ENCODE peak calls at places on chromosomes 5 and 9, in five cellular contexts. T, E, D, Z and O are unnamed samples.

GRCh38 chr5:14665110-14665822 is 748 bp downstream of the OTULIN start:
- DNase-seq in E (peak), Z (peak), T (no peak), D (no peak), O (no peak)

GRCh38 chr9:116452634-116453033 is 234.5 kb upstream of the TRIM32 start:
- DNase-seq in Z (no peak), E (no peak), T (no peak), D (no peak), O (no peak)

GRCh38 chr5:36982146-36982545 is 105.6 kb downstream of the NIPBL start:
- DNase-seq in D (no peak), T (no peak), Z (no peak), E (no peak), O (no peak)

GRCh38 chr5:115545065-115545882 is 699 bp upstream of the FEM1C start:
- DNase-seq in D (no peak), E (no peak), T (no peak), Z (no peak), O (no peak)

GRCh38 chr5:155616779-155617392 is 603.3 kb downstream of the KIF4B start:
- DNase-seq in D (peak), Z (peak), T (peak), E (peak), O (peak)

GRCh38 chr5:91225848-91226686 is 157.1 kb downstream of the ARRDC3 start:
- DNase-seq in Z (peak), E (peak), D (peak), T (peak), O (no peak)

GRCh38 chr5:3362606-3362910 is 233.1 kb upstream of the IRX1 start:
- DNase-seq in Z (no peak), E (no peak), T (no peak), D (no peak), O (no peak)

GRCh38 chr5:117954341-117954740 is 1034.0 kb downstream of the DTWD2 start:
- DNase-seq in E (no peak), Z (no peak), D (no peak), T (no peak), O (no peak)

GRCh38 chr5:443239-444151 is 519 bp downstream of the EXOC3 start:
- DNase-seq in Z (peak), D (no peak), E (no peak), T (no peak), O (peak)
- TF ChIP-seq POLR2A in Z (no peak), D (no peak), E (no peak), T (no peak), O (no peak)

GRCh38 chr5:157187046-157187754 is 6.6 kb downstream of the ITK start:
- DNase-seq in D (no peak), T (no peak), Z (no peak), E (no peak), O (no peak)

GRCh38 chr5:157180374-157181264 is at the start of gene ITK:
- DNase-seq in E (no peak), D (no peak), Z (no peak), T (no peak), O (no peak)

GRCh38 chr5:157182143-157182757 is 1.6 kb downstream of the ITK start:
- DNase-seq in T (no peak), Z (no peak), D (no peak), E (no peak), O (no peak)

GRCh38 chr5:157186309-157187045 is 5.8 kb downstream of the ITK start:
- DNase-seq in T (no peak), D (no peak), Z (no peak), E (no peak), O (no peak)

GRCh38 chr5:157184117-157184516 is 3.5 kb downstream of the ITK start:
- DNase-seq in Z (no peak), E (no peak), T (no peak), D (no peak), O (no peak)
- TF ChIP-seq TAF1 in Z (no peak), E (no peak), T (no peak), D (no peak), O (no peak)

DNA sequence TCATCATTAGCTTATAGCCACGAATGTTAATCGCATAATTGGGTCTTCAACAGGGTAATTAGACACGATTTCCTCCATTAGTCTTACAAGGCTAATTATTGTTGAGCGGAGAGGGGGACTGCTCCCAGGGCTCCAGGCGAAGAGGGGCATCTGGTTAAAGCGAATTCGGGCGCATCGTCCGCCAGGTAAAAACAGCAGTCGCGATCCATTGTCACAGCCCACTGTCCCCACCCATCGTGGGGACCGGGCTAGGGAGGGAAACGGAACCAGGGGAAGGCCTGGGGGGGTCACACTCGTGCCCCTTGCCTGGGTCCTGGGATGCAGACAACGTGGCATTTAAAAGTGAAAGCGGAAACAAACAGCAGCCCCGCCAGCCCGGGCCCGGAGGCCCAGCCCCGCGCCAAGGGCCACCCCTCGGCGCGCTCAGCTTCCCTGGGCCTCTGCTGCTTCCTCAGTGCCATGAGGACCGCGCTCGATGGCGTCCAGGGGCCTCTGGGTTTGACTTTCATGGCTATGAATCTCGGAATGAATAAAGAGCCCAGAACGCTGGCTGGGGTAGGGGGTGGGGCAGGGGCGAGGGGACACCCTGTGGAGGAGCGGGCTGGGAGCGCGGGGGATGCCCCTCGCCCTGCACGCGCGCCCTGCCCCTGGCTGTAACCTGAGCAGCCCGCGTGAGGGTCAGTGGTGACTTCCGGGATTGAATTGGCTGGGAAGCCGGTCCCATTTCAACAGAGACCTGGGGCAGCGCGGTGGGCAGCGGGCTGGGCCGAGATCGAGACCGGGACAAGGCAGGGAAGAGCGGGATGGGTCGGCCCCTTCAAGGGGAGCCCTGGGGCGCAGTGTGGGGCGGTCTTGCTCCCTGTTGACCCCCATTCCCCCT is 99.9 kb downstream of the GTF3C4 start:
- DNase-seq in D (peak), Z (no peak), E (peak), T (peak), O (peak)
- TF ChIP-seq POLR2A in D (no peak), Z (no peak), E (peak), T (peak), O (peak)

GRCh38 chr5:74312746-74313145 is 327.8 kb downstream of the ENC1 start:
- DNase-seq in Z (no peak), T (no peak), E (no peak), D (no peak), O (no peak)

GRCh38 chr5:74310967-74311930 is 329.3 kb downstream of the ENC1 start:
- DNase-seq in E (no peak), Z (no peak), D (no peak), T (no peak), O (no peak)

GRCh38 chr5:74309050-74309449 is 331.5 kb downstream of the ENC1 start:
- DNase-seq in T (no peak), D (no peak), Z (no peak), E (no peak), O (no peak)

GRCh38 chr5:74311961-74312360 is 328.6 kb downstream of the ENC1 start:
- DNase-seq in D (no peak), T (no peak), Z (no peak), E (no peak), O (no peak)

GRCh38 chr5:74310386-74310785 is 330.1 kb downstream of the ENC1 start:
- DNase-seq in T (no peak), D (no peak), Z (no peak), E (no peak), O (no peak)
- TF ChIP-seq TAF1 in T (no peak), D (no peak), Z (no peak), E (no peak), O (no peak)

GRCh38 chr5:52787600-52788504 is at the start of the genes ITGA1 and PELO:
- DNase-seq in E (peak), T (peak), Z (no peak), D (peak), O (peak)
- TF ChIP-seq POLR2A in E (peak), T (peak), Z (no peak), D (no peak), O (no peak)

GRCh38 chr5:124866355-124867063 is 120.1 kb upstream of the ZNF608 start:
- DNase-seq in E (no peak), D (no peak), T (no peak), Z (no peak), O (no peak)
- TF ChIP-seq TAF1 in E (no peak), D (no peak), T (no peak), Z (no peak), O (no peak)

DNA sequence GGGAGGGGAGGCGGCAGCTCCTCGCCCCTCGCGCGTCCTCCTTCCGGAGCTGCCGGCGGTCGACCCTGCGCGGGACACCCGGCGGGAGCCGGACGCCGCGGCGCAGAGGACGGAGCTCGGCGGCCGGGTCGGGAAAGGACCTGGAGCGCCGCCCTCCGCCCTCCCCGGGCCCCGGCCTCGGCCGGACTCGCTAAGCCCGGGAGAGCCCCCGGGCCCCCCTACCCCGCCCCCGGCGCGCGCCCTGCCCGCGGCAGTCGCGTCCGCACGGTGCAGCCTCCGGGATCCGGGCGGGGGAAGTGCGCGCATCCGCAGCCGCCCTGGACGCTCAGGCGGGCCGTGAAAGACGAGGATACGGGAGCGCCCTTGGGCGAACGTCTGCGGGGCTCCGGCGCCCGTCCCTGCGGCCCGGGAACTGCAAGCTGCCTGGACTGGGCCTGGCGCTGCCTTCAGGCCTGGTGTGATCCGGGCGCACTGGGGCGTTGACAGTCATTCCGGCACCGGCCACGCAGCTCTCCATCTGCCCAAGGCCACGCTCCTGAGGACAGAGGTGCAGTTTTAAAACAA is 488 bp upstream of the NACC2 start:
- DNase-seq in T (no peak), E (no peak), D (no peak), Z (peak), O (no peak)
- TF ChIP-seq POLR2A in T (no peak), E (no peak), D (no peak), Z (no peak), O (no peak)

GRCh38 chr5:1128977-1129724 is 17.3 kb upstream of the SLC12A7 start:
- DNase-seq in Z (no peak), E (no peak), D (no peak), T (no peak), O (no peak)

GRCh38 chr5:1131726-1132125 is 19.9 kb upstream of the SLC12A7 start:
- DNase-seq in E (no peak), T (no peak), Z (no peak), D (no peak), O (no peak)

GRCh38 chr5:1129725-1130082 is 17.8 kb upstream of the SLC12A7 start:
- DNase-seq in E (no peak), D (no peak), Z (no peak), T (no peak), O (no peak)

GRCh38 chr5:1131191-1131621 is 19.3 kb upstream of the SLC12A7 start:
- DNase-seq in Z (no peak), T (no peak), E (no peak), D (no peak), O (no peak)

GRCh38 chr5:1130218-1130946 is 18.5 kb upstream of the SLC12A7 start:
- DNase-seq in T (no peak), E (no peak), D (no peak), Z (no peak), O (no peak)
- TF ChIP-seq TAF1 in T (no peak), E (no peak), D (no peak), Z (no peak), O (no peak)

DNA sequence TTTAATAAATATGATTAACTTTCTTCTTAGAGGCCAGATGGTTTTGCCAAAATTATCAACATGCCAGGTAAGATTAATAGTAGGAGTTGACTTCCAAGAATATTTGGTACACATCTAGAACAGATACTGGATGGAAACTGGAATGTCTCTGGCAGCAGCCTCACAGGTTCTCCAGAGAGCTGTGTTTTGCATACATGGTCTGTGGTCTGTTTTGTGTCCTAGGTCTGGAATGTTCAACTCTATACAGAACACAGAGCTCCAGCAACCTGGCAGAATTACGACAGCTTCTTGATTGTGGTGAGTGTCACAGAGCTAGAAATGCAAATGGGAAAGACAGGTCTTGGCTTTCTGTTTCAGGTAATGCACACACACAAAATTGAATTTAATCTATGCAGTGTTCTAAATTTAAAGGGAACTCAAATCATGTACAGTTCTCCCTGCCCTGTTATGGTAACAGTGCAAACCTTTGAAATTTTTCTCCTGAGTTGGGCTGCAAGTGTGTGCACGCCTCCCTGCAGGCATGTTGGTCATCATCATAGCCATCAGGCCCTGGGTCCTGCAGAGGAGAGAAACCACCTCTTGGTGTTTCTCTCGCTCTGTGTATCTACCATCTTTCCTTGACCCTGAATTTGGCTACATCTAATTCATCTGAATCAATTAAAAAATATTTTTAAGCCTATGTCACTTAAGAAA is 58.3 kb downstream of the PIK3R1 start:
- DNase-seq in Z (no peak), D (no peak), T (no peak), E (no peak), O (no peak)
- TF ChIP-seq POLR2A in Z (no peak), D (no peak), T (peak), E (no peak), O (peak)